ENCODE peak calls at places on chromosome 16, in four cellular contexts. O is IMR-90, Y is DND-41, R is neural progenitor cell. M is an unnamed sample.
A peak's percentile ranks its signal among the peaks of the same experiment; 100 is the strongest.

GRCh38 chr16:53052519-53053501 is at the start of gene CHD9NB:
- DNase-seq in O (peak; percentile 86), Y (peak; percentile 27), R (no peak), M (no peak)

GRCh38 chr16:87198881-87199280 is 118.3 kb downstream of the C16orf95 start:
- DNase-seq in O (no peak), Y (no peak), R (no peak), M (no peak)

GRCh38 chr16:25151996-25152395 is 40.5 kb downstream of the LCMT1 start:
- DNase-seq in O (peak; percentile 58), Y (no peak), R (no peak), M (no peak)

GRCh38 chr16:27347930-27348685 is 34.3 kb downstream of the IL4R start:
- DNase-seq in O (no peak), Y (no peak), R (no peak), M (no peak)

GRCh38 chr16:641326-642188 is at the start of gene MCRIP2:
- DNase-seq in O (peak; percentile 61), Y (peak; percentile 49), R (peak; percentile 90), M (peak; percentile 65)

GRCh38 chr16:69019811-69020210 is 85.6 kb upstream of the HAS3 start:
- DNase-seq in O (no peak), Y (no peak), R (no peak), M (no peak)

GRCh38 chr16:65414284-65414984 is 292.6 kb upstream of the CDH11 start:
- DNase-seq in O (peak; percentile 87), Y (no peak), R (no peak), M (no peak)

GRCh38 chr16:1481906-1482835 is 6.6 kb downstream of the PTX4 start:
- DNase-seq in O (peak; percentile 44), Y (no peak), R (no peak), M (no peak)

GRCh38 chr16:81623365-81624102 is 155.6 kb upstream of the PLCG2 start:
- DNase-seq in O (peak; percentile 43), Y (peak; percentile 46), R (peak; percentile 73), M (peak; percentile 70)

GRCh38 chr16:9280067-9280466 is 188.6 kb downstream of the HAPSTR1 start:
- DNase-seq in O (no peak), Y (no peak), R (no peak), M (no peak)

GRCh38 chr16:29875206-29875605 is 12.2 kb upstream of the CDIPT start:
- DNase-seq in O (no peak), Y (no peak), R (no peak), M (no peak)

GRCh38 chr16:64705443-64705842 is 416.4 kb downstream of the CDH11 start:
- DNase-seq in O (peak; percentile 3), Y (no peak), R (no peak), M (no peak)

GRCh38 chr16:1057252-1057932 is 15.2 kb upstream of the SSTR5 start:
- DNase-seq in O (no peak), Y (no peak), R (peak; percentile 64), M (peak; percentile 43)

GRCh38 chr16:4679854-4680636 is 13.3 kb upstream of the NUDT16L1 start:
- DNase-seq in O (peak; percentile 67), Y (no peak), R (no peak), M (no peak)

GRCh38 chr16:86133847-86134375 is 234.9 kb downstream of the IRF8 start:
- DNase-seq in O (no peak), Y (no peak), R (no peak), M (no peak)

GRCh38 chr16:58038219-58038641 is 12.7 kb downstream of the MMP15 start:
- DNase-seq in O (no peak), Y (no peak), R (no peak), M (no peak)

GRCh38 chr16:49811630-49812334 is 44.1 kb downstream of the ZNF423 start:
- DNase-seq in O (no peak), Y (no peak), R (peak; percentile 55), M (no peak)

GRCh38 chr16:50301626-50302471 is 35.5 kb downstream of the ADCY7 start:
- DNase-seq in O (peak; percentile 86), Y (no peak), R (no peak), M (no peak)

GRCh38 chr16:52074133-52074532 is 472.8 kb downstream of the TOX3 start:
- DNase-seq in O (no peak), Y (no peak), R (no peak), M (no peak)

GRCh38 chr16:12874135-12874534 is 27.3 kb upstream of the SHISA9 start:
- DNase-seq in O (peak; percentile 2), Y (no peak), R (no peak), M (no peak)

GRCh38 chr16:80121522-80121909 is 419.3 kb upstream of the DYNLRB2 start:
- DNase-seq in O (no peak), Y (no peak), R (no peak), M (no peak)

GRCh38 chr16:48385272-48385953 is at the start of gene SIAH1:
- DNase-seq in O (peak; percentile 68), Y (peak; percentile 87), R (peak; percentile 95), M (peak; percentile 85)

GRCh38 chr16:81094771-81095251 is 1.4 kb downstream of the GCSH start:
- DNase-seq in O (peak; percentile 16), Y (no peak), R (no peak), M (no peak)

GRCh38 chr16:23865853-23866252 is 30.1 kb downstream of the PRKCB start:
- DNase-seq in O (no peak), Y (no peak), R (no peak), M (no peak)

GRCh38 chr16:59881366-59881765 is 1147.2 kb upstream of the GOT2 start:
- DNase-seq in O (no peak), Y (no peak), R (peak; percentile 7), M (no peak)

GRCh38 chr16:77758046-77758445 is 30.3 kb upstream of the VAT1L start:
- DNase-seq in O (no peak), Y (no peak), R (no peak), M (no peak)

GRCh38 chr16:49992825-49993224 is 32.2 kb upstream of the CNEP1R1 start:
- DNase-seq in O (no peak), Y (no peak), R (no peak), M (no peak)

GRCh38 chr16:72952404-72953301 is 95.3 kb downstream of the ZFHX3 start:
- DNase-seq in O (peak; percentile 89), Y (no peak), R (no peak), M (no peak)

GRCh38 chr16:66603537-66604375 is 748 bp upstream of the CMTM3 start:
- DNase-seq in O (peak; percentile 58), Y (peak; percentile 85), R (peak; percentile 87), M (peak; percentile 92)

GRCh38 chr16:75621170-75621477 is 2.0 kb downstream of the ADAT1 start:
- DNase-seq in O (peak; percentile 55), Y (no peak), R (peak; percentile 52), M (peak; percentile 36)

GRCh38 chr16:69435977-69436729 is 11.7 kb downstream of the CYB5B start:
- DNase-seq in O (no peak), Y (no peak), R (no peak), M (no peak)

GRCh38 chr16:1034230-1035065 is 38.1 kb upstream of the SSTR5 start:
- DNase-seq in O (no peak), Y (no peak), R (no peak), M (no peak)

GRCh38 chr16:75617121-75617520 is 6.0 kb downstream of the ADAT1 start:
- DNase-seq in O (no peak), Y (no peak), R (no peak), M (no peak)

GRCh38 chr16:89033796-89034572 is 57.0 kb upstream of the CBFA2T3 start:
- DNase-seq in O (no peak), Y (no peak), R (no peak), M (no peak)

GRCh38 chr16:15983898-15984297 is 34.5 kb downstream of the ABCC1 start:
- DNase-seq in O (peak; percentile 72), Y (no peak), R (no peak), M (no peak)

GRCh38 chr16:3065069-3065741 is at the start of gene IL32:
- DNase-seq in O (peak; percentile 94), Y (peak; percentile 67), R (no peak), M (peak; percentile 44)

GRCh38 chr16:48903054-48903453 is 293.1 kb upstream of the N4BP1 start:
- DNase-seq in O (no peak), Y (no peak), R (peak; percentile 46), M (no peak)

GRCh38 chr16:77777745-77778144 is 10.6 kb upstream of the VAT1L start:
- DNase-seq in O (no peak), Y (no peak), R (no peak), M (no peak)

DNA sequence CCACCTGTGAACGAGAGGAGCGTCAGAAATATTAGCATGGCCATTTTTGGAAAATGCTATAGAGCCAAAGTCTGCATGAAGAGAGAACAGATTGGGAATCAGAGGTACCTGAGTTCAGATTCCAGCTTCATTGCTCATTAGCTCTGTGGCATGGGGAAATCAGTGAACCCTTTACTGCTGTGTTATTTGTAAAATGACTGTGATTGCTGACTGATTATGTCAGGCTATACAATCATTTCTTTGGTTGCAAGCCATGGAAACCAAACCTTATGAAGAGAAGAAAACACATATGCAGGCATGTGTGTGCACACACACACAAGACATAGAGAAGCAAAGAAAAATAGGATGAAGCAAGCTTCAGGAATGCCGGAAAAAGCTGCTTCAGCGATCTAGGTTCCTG is 101.4 kb upstream of the HSBP1 start:
- DNase-seq in O (no peak), Y (no peak), R (no peak), M (no peak)
- H3K27ac ChIP-seq in O (no peak overlapping the region), Y (no peak overlapping the region), R (no peak overlapping the region), M (no peak overlapping the region)

DNA sequence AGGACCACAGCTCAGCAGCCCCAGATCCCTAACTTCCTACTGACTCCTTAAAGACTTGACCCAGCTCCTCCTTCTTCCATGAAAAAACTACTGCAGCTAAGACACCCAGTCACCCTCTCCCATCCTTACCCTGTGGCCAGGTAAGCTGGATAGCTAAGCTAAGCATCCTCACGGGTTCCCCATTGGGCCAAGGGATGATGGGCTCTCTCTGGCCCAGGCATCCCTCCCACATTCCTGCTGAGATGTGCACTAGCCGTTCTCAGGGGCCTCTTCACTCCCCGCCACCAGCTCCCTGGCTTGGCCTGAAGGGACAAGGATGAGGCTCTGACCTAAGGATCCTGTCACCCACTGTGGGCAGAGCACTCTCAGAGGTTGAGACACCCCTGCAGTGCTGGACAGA is 8.5 kb downstream of the SLC12A4 start:
- DNase-seq in O (no peak), Y (no peak), R (no peak), M (no peak)
- H3K4me3 ChIP-seq in O (no peak overlapping the region), Y (no peak overlapping the region), R (no peak overlapping the region), M (no peak overlapping the region)

DNA sequence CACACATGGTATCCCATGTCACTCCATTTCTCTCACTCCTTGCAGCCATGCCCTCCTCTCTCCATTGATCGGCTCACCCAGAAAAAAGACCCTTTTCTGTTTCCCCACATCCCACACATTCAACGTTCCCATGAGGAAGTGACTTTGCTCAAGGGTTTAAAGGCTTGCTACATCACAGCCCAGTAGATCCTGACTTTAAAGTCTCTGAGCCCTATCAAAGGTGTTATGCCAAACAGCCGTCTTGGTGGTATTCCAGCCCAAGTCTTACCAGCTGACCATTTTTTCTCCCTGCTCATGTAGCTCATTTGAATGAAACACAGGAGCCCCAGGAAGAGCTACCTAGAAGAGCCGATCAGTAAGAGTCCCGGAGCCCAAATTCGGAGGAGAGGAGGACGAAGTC is 7.4 kb upstream of the TXNDC11 start:
- DNase-seq in O (no peak), Y (no peak), R (no peak), M (no peak)
- H3K27ac ChIP-seq in O (no peak overlapping the region), Y (no peak overlapping the region), R (no peak overlapping the region), M (no peak overlapping the region)

GRCh38 chr16:19841184-19841583 is 43.5 kb downstream of the GPRC5B start:
- DNase-seq in O (no peak), Y (no peak), R (no peak), M (no peak)
- H3K4me3 ChIP-seq in O (no peak overlapping the region), Y (no peak overlapping the region), R (no peak overlapping the region), M (no peak overlapping the region)

GRCh38 chr16:84614075-84614474 is 3.8 kb downstream of the COTL1 start:
- DNase-seq in O (peak; percentile 48), Y (no peak), R (no peak), M (no peak)
- H3K27ac ChIP-seq in O (peak overlapping the region; percentile 2), Y (no peak overlapping the region), R (peak overlapping the region; percentile 44), M (no peak overlapping the region)